ENCODE peak calls at places on chromosomes 6 and 20, in seven cellular contexts. B, H, T, Q, A, E and G are unnamed samples. For H3K9me3 and H3K27me3, the result is how much of the 10 kb centered on the place peaks cover.

GRCh38 chr20:4216866-4217265 is 201.5 kb upstream of the RNF24 start:
- DNase-seq in T (no peak), E (peak), H (no peak), B (no peak), A (no peak), Q (no peak), G (no peak)

GRCh38 chr20:21796059-21796458 is 90.6 kb downstream of the PAX1 start:
- DNase-seq in Q (no peak), T (no peak), E (no peak), H (no peak), A (peak), B (no peak), G (no peak)

GRCh38 chr6:43584892-43585570 is 9.0 kb downstream of the POLH start:
- DNase-seq in T (no peak), E (peak), Q (no peak), A (no peak), H (no peak), B (no peak), G (no peak)

GRCh38 chr20:57384486-57384885 is 6.7 kb upstream of the RBM38 start:
- DNase-seq in H (no peak), B (no peak), Q (no peak), A (no peak), T (no peak), E (no peak), G (no peak)

GRCh38 chr6:133774356-133774755 is 114.6 kb upstream of the TCF21 start:
- DNase-seq in T (no peak), H (no peak), A (no peak), E (no peak), B (no peak), Q (no peak), G (no peak)

GRCh38 chr6:163771180-163771579 is 356.7 kb downstream of the QKI start:
- DNase-seq in E (no peak), A (no peak), B (no peak), H (no peak), Q (no peak), T (no peak), G (no peak)

GRCh38 chr6:170279977-170280688 is 10.7 kb downstream of the DLL1 start:
- DNase-seq in A (peak), Q (no peak), E (peak), T (peak), B (peak), H (no peak), G (no peak)

GRCh38 chr6:163438940-163439335 is 24.4 kb downstream of the QKI start:
- DNase-seq in Q (no peak), H (no peak), A (no peak), E (peak), T (peak), B (peak), G (peak)

GRCh38 chr20:34663213-34663943 is 13.5 kb downstream of the PIGU start:
- DNase-seq in E (no peak), T (no peak), H (no peak), Q (no peak), B (no peak), A (no peak), G (no peak)

GRCh38 chr20:41098703-41099250 is 38.6 kb upstream of the PLCG1 start:
- DNase-seq in B (no peak), E (peak), H (no peak), A (no peak), Q (no peak), T (no peak), G (no peak)

GRCh38 chr6:4930025-4930692 is 73.7 kb downstream of the RPP40 start:
- DNase-seq in H (no peak), T (no peak), E (no peak), Q (no peak), B (no peak), A (no peak), G (no peak)

GRCh38 chr20:24574307-24574706 is 104.9 kb downstream of the SYNDIG1 start:
- DNase-seq in B (no peak), T (no peak), H (no peak), A (no peak), E (no peak), Q (no peak), G (no peak)

GRCh38 chr6:73704260-73704659 is 8.3 kb downstream of the CD109 start:
- DNase-seq in T (no peak), A (no peak), Q (no peak), E (peak), H (peak), B (no peak), G (no peak)

GRCh38 chr6:148648754-148649453 is 97.9 kb upstream of the UST start:
- DNase-seq in E (no peak), H (no peak), B (no peak), Q (no peak), A (no peak), T (no peak), G (no peak)

GRCh38 chr6:148653138-148653776 is 93.6 kb upstream of the UST start:
- DNase-seq in A (no peak), H (peak), B (no peak), Q (no peak), E (no peak), T (no peak), G (no peak)

GRCh38 chr6:148650941-148651540 is 95.8 kb upstream of the UST start:
- DNase-seq in A (no peak), T (peak), Q (no peak), E (no peak), H (no peak), B (no peak), G (no peak)

GRCh38 chr6:148649454-148649963 is 97.3 kb upstream of the UST start:
- DNase-seq in Q (no peak), E (no peak), B (no peak), A (no peak), T (no peak), H (no peak), G (no peak)
- H3K9me3 ChIP-seq in Q (under half), E (under half), B (under half), A (half or more), T (under half), H (under half), G (under half)

GRCh38 chr6:50820590-50821234 is 2.0 kb downstream of the TFAP2B start:
- DNase-seq in H (no peak), A (no peak), Q (no peak), T (no peak), B (no peak), E (peak), G (no peak)

GRCh38 chr6:50818673-50819072 is at the start of gene TFAP2B:
- DNase-seq in B (no peak), A (no peak), Q (no peak), E (no peak), H (no peak), T (no peak), G (no peak)

GRCh38 chr6:50819906-50820589 is 1.4 kb downstream of the TFAP2B start:
- DNase-seq in Q (no peak), B (no peak), T (no peak), H (no peak), E (no peak), A (peak), G (peak)

GRCh38 chr6:50817638-50817950 is 1.1 kb upstream of the TFAP2B start:
- DNase-seq in T (no peak), B (no peak), H (no peak), A (no peak), E (no peak), Q (no peak), G (no peak)

DNA sequence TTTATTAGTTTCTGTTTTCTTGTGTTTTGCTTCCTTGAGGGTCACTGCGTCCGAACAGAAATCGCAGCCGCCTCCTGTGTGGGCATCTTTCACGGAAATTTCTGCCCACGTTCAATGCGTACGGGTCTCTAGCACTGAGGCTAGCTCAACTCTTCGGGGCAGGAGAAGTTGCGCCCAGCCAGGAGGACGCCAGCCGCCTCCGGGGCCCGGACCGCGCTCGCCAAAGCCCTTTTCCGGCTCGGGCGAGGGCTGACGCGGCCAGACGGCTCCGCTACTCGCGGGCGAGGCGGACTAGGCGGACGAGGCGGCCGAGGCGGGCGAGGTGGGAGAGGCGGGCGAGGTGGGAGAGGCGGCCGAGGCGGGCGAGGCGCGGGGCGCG is 845 bp downstream of the TFAP2B start:
- DNase-seq in H (no peak), Q (no peak), B (no peak), T (no peak), E (peak), A (no peak), G (peak)
- H3K27me3 ChIP-seq in H (under half), Q (under half), B (half or more), T (half or more), E (under half), A (half or more), G (under half)

GRCh38 chr6:41728073-41728936 is 7.1 kb downstream of the TFEB start:
- DNase-seq in E (no peak), B (no peak), Q (no peak), A (no peak), T (no peak), H (no peak), G (peak)
- H3K4me3 ChIP-seq in E (no peak), B (no peak), Q (no peak), A (no peak), T (no peak), H (no peak), G (no peak)

DNA sequence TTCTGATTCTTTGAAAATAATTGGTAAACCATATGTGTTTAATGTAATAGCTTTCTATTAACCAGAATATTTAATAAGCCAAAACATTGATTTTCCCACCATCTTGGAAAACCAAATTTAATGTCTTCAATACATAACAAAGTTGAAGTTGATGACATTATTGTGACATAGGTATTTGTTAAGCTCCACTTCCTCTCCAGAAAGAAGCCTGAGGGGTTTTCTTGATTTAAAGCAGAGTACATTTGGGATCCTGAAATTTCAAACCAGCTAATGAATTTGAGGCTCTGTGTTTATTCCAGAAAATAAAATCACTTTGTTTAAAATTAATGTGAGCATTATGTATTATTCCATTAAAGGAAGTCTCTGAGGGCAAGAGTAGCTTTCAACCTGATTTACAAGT is 106.3 kb downstream of the PERP start:
- DNase-seq in H (no peak), B (no peak), Q (no peak), E (no peak), A (no peak), T (no peak), G (no peak)
- H3K9me3 ChIP-seq in H (under half), B (under half), Q (under half), E (under half), A (under half), T (under half), G (under half)

DNA sequence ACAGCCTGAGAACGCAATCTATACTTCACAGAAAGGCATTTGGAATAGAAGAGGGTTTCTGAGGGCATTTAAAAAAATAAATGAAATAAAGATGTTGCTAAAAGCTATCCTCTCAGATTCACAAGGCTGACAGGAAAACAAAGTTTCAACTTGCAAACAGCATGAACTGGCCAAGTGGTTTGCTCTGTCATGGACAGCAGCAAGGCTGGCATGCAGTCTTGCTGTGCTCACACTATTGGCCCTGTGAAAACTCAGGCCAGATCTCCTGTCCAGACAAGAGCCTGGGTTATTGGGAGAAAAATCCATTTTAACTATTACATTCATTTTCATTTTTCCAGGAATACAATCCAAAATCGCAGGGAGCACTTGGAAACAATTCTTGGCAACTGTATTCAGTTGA is 506.2 kb upstream of the SLC35B3 start:
- DNase-seq in A (no peak), T (no peak), E (no peak), H (no peak), B (no peak), Q (no peak), G (no peak)
- H3K27me3 ChIP-seq in A (under half), T (under half), E (under half), H (under half), B (under half), Q (under half), G (under half)

GRCh38 chr6:3912366-3913076 is 63.3 kb downstream of the FAM50B start:
- DNase-seq in E (no peak), H (no peak), A (peak), Q (no peak), B (no peak), T (no peak), G (no peak)
- H3K4me3 ChIP-seq in E (no peak), H (no peak), A (no peak), Q (no peak), B (no peak), T (no peak), G (no peak)

GRCh38 chr6:322205-322930 is 30.1 kb downstream of the DUSP22 start:
- DNase-seq in T (no peak), Q (no peak), E (no peak), H (no peak), B (no peak), A (peak), G (no peak)

GRCh38 chr6:324729-325125 is 32.4 kb downstream of the DUSP22 start:
- DNase-seq in Q (no peak), H (no peak), T (no peak), E (no peak), A (peak), B (no peak), G (peak)

GRCh38 chr6:322940-323729 is 30.8 kb downstream of the DUSP22 start:
- DNase-seq in T (no peak), H (no peak), A (no peak), E (no peak), Q (no peak), B (no peak), G (no peak)

GRCh38 chr6:324116-324728 is 31.9 kb downstream of the DUSP22 start:
- DNase-seq in B (no peak), E (no peak), Q (no peak), T (no peak), A (peak), H (no peak), G (peak)

GRCh38 chr6:323730-324088 is 31.4 kb downstream of the DUSP22 start:
- DNase-seq in Q (no peak), A (no peak), H (no peak), T (no peak), E (no peak), B (no peak), G (no peak)
- H3K9me3 ChIP-seq in Q (under half), A (under half), H (under half), T (under half), E (under half), B (under half), G (under half)

DNA sequence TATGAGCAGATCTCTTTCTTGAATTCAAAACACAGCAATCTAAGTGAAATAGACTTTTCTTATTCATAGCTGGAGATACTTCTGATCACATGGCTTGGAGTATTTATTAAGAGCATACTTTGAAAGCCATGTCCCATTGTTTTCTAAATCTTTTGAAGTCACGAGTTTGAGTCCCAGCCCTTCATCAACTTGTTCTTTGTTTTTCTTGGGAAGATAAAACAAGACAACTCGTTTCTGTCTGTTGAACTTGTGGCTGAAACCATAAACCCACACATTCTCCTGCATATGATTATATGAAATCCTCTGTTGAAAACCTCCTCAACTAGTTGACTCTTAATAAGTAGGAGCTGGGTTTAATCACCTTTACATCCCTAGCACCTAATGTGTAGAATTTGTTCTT is 3.3 kb downstream of the RNF144B start:
- DNase-seq in T (no peak), E (no peak), A (no peak), B (no peak), Q (no peak), H (no peak), G (no peak)
- H3K27me3 ChIP-seq in T (under half), E (under half), A (under half), B (under half), Q (under half), H (under half), G (under half)

DNA sequence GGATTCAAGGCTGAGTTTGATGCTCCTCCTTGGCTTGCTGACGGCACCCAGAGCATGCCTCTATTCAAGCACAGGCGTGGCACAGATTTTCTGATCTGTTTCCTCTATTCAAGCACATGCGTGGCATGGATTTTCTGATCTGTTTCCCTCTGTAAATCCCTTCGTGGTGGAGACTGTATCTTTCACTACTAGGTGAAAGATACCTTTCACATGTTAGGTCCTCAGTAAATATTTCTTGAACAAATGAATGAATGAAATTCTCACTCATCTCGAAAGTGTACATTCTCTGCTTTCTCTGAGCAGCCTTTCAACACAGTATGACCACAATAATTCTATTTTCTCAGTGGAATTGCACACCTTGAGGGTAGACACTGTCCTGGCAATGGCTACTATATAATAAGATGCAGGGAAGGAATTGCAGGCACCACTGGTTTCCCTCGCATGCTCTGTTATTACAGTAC is 72.6 kb upstream of the F13A1 start:
- DNase-seq in T (no peak), B (no peak), H (no peak), E (no peak), Q (no peak), A (no peak), G (no peak)
- H3K4me3 ChIP-seq in T (no peak), B (no peak), H (no peak), E (no peak), Q (no peak), A (no peak), G (no peak)

GRCh38 chr6:135250751-135251356 is 69.7 kb downstream of the MYB start:
- DNase-seq in H (no peak), A (peak), B (no peak), E (no peak), T (no peak), Q (no peak), G (no peak)
- H3K9me3 ChIP-seq in H (under half), A (under half), B (under half), E (under half), T (under half), Q (under half), G (under half)